ENCODE peak calls at places on chromosome 22, in four cellular contexts. Z, R, B and H are unnamed samples. For H3K4me1, the result is how much of the 10 kb centered on the place peaks cover.

GRCh38 chr22:20970939-20971657 is 4.0 kb downstream of the AIFM3 start:
- DNase-seq in Z (no peak), R (no peak), B (no peak), H (no peak)

GRCh38 chr22:26318975-26319374 is 110.1 kb upstream of the ASPHD2 start:
- DNase-seq in Z (no peak), R (no peak), B (no peak), H (no peak)

GRCh38 chr22:20549232-20549841 is 41.9 kb downstream of the MED15 start:
- DNase-seq in Z (no peak), R (no peak), B (no peak), H (no peak)

GRCh38 chr22:41742918-41743317 is 43.6 kb downstream of the MEI1 start:
- DNase-seq in Z (no peak), R (peak), B (no peak), H (no peak)

GRCh38 chr22:28911777-28912669 is 28.7 kb downstream of the ZNRF3 start:
- DNase-seq in Z (no peak), R (no peak), B (no peak), H (no peak)

GRCh38 chr22:27748355-27749168 is 53.0 kb downstream of the MN1 start:
- DNase-seq in Z (no peak), R (no peak), B (no peak), H (no peak)

GRCh38 chr22:30261134-30261533 is 5.5 kb downstream of the OSM start:
- DNase-seq in Z (no peak), R (no peak), B (peak), H (no peak)

GRCh38 chr22:24587251-24587650 is 5.6 kb downstream of the LRRC75B start:
- DNase-seq in Z (no peak), R (no peak), B (no peak), H (no peak)

GRCh38 chr22:20761536-20761935 is 12.4 kb upstream of the SERPIND1 start:
- DNase-seq in Z (no peak), R (no peak), B (no peak), H (no peak)

GRCh38 chr22:32541481-32541880 is 66.9 kb downstream of the FBXO7 start:
- DNase-seq in Z (no peak), R (no peak), B (no peak), H (no peak)

GRCh38 chr22:41831828-41832552 is 915 bp upstream of the SREBF2 start:
- DNase-seq in Z (no peak), R (no peak), B (no peak), H (no peak)

GRCh38 chr22:25081409-25081824 is 118.2 kb upstream of the CRYBB3 start:
- DNase-seq in Z (no peak), R (no peak), B (no peak), H (no peak)

GRCh38 chr22:43957871-43958270 is 2.6 kb downstream of the SAMM50 start:
- DNase-seq in Z (no peak), R (no peak), B (no peak), H (no peak)
- TF ChIP-seq CTCF in Z (no peak), R (no peak), B (no peak), H (no peak)

GRCh38 chr22:37288521-37288920 is 6.2 kb downstream of the CYTH4 start:
- DNase-seq in Z (no peak), R (no peak), B (no peak), H (no peak)
- H3K4me1 ChIP-seq in Z (under half), R (under half), B (under half), H (under half)

GRCh38 chr22:18062421-18062820 is 15.4 kb upstream of the PEX26 start:
- DNase-seq in Z (no peak), R (no peak), B (no peak), H (no peak)

GRCh38 chr22:18060646-18061620 is 16.9 kb upstream of the PEX26 start:
- DNase-seq in Z (no peak), R (no peak), B (no peak), H (no peak)

GRCh38 chr22:18065256-18065655 is 12.5 kb upstream of the PEX26 start:
- DNase-seq in Z (no peak), R (no peak), B (no peak), H (no peak)

GRCh38 chr22:18064636-18065035 is 13.2 kb upstream of the PEX26 start:
- DNase-seq in Z (no peak), R (no peak), B (no peak), H (no peak)

DNA sequence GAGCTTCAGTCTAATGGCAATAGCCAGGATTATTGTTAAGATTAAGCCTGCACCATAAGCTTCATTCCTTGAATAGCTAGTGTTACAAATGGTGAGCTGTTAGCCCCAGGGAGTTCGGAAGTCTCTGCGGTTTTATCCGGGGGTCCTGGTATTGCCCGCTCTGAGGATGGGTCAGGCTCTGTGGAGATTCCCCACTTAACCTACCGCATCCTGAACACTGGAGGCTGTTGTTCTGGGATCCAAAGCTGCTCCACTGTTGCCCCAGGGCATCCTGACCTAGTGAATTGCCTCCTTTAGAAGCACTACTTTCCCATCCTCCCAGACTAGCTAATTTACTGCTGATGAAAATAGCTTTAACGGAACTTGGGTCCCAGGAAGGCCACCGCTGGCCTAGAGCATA is 14.5 kb upstream of the PEX26 start:
- DNase-seq in Z (no peak), R (no peak), B (no peak), H (no peak)
- TF ChIP-seq CTCF in Z (no peak), R (no peak), B (no peak), H (no peak)

GRCh38 chr22:37316875-37317371 is 34.6 kb downstream of the CYTH4 start:
- DNase-seq in Z (no peak), R (peak), B (peak), H (no peak)

GRCh38 chr22:37317698-37318210 is 35.4 kb downstream of the CYTH4 start:
- DNase-seq in Z (no peak), R (no peak), B (no peak), H (no peak)

GRCh38 chr22:37314315-37315046 is 32.2 kb downstream of the CYTH4 start:
- DNase-seq in Z (no peak), R (no peak), B (no peak), H (no peak)

GRCh38 chr22:37318255-37319109 is 36.2 kb downstream of the CYTH4 start:
- DNase-seq in Z (no peak), R (no peak), B (no peak), H (no peak)

DNA sequence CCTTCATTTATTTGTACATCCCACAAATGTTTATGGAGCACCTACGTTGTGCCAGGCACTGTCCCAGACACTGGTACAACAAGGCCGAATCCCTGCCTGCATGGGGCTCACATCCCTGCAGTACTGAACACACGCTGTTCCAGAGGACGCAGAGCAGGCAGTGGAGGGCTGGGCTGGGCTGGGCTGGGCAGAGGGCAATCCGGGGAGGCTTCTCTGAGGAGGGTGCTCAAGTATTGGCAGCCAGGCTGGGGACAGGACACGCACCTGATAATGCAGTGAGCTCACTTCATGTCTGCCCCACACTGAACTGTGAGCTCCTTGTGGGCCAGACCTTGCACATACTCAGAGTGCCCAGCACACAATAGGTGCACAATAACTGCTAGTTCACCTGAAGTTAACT is 34.1 kb downstream of the CYTH4 start:
- DNase-seq in Z (no peak), R (no peak), B (no peak), H (no peak)
- H3K4me1 ChIP-seq in Z (under half), R (under half), B (under half), H (under half)

GRCh38 chr22:50326959-50327710 is at the start of gene DENND6B:
- DNase-seq in Z (no peak), R (peak), B (peak), H (no peak)
- TF ChIP-seq CTCF in Z (peak), R (no peak), B (peak), H (no peak)

DNA sequence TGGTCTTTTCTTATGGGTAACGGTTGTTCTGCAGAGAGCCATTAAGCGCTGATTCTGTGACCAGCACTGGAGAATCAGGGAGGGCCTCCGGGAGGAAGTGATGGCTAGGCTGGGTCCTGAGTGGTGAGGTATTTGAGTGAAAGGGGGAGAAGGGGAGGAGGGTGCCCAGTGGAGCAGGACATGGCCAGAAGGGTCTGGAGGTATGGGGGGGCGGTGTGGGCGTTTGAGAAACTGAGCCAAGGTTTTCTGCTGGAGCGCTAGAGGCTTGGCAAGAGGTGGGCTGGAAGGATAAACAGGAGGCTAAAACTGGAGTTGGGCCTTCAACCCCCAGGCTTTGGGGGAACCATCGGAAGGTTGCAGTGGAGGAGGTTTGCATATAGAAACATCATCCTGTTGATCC is 72.5 kb downstream of the FBLN1 start:
- DNase-seq in Z (no peak), R (no peak), B (no peak), H (no peak)
- H3K4me1 ChIP-seq in Z (under half), R (under half), B (under half), H (under half)